ENCODE peak calls at places on chromosomes 6 and 20, in five cellular contexts. I is hepatocyte, U is endothelial cell of umbilical vein, Y is psoas muscle, Q is colonic mucosa. N is an unnamed sample.

GRCh38 chr6:153024401-153025017 is 22.0 kb upstream of the MTRF1L start:
- DNase-seq in I (peak; percentile 78), U (peak; percentile 77), Y (no peak), Q (peak; percentile 42), N (peak; percentile 56)

GRCh38 chr6:37822851-37823682 is 3.5 kb downstream of the ZFAND3 start:
- DNase-seq in I (peak; percentile 68), U (peak; percentile 68), Y (no peak), Q (peak; percentile 96), N (no peak)

GRCh38 chr20:58524814-58525213 is 9.6 kb upstream of the APCDD1L start:
- DNase-seq in I (no peak), U (no peak), Y (no peak), Q (no peak), N (peak; percentile 85)

GRCh38 chr6:105594272-105594671 is 191.4 kb upstream of the PREP start:
- DNase-seq in I (no peak), U (no peak), Y (no peak), Q (no peak), N (no peak)

GRCh38 chr6:108408453-108408852 is 113.6 kb downstream of the AFG1L start:
- DNase-seq in I (peak; percentile 43), U (no peak), Y (no peak), Q (no peak), N (peak; percentile 38)

GRCh38 chr6:150767585-150768164 is 97.8 kb upstream of the MTHFD1L start:
- DNase-seq in I (peak; percentile 18), U (peak; percentile 90), Y (no peak), Q (no peak), N (no peak)

GRCh38 chr6:84582997-84583396 is 181.4 kb downstream of the TBX18 start:
- DNase-seq in I (no peak), U (no peak), Y (no peak), Q (no peak), N (peak; percentile 10)

GRCh38 chr20:62409935-62410741 is 3.1 kb upstream of the CABLES2 start:
- DNase-seq in I (peak; percentile 74), U (peak; percentile 28), Y (peak; percentile 61), Q (peak; percentile 81), N (no peak)

GRCh38 chr6:168619560-168620314 is 178.8 kb downstream of the SMOC2 start:
- DNase-seq in I (no peak), U (no peak), Y (no peak), Q (no peak), N (no peak)

GRCh38 chr20:4854502-4854901 is 132.8 kb downstream of the PRND start:
- DNase-seq in I (no peak), U (no peak), Y (no peak), Q (no peak), N (no peak)

GRCh38 chr6:159865226-159865920 is 25.4 kb upstream of the MAS1 start:
- DNase-seq in I (no peak), U (no peak), Y (no peak), Q (no peak), N (no peak)

GRCh38 chr6:76438768-76439167 is 366.3 kb upstream of the IMPG1 start:
- DNase-seq in I (no peak), U (no peak), Y (no peak), Q (no peak), N (no peak)

GRCh38 chr6:82869493-82869892 is 196.1 kb downstream of the UBE3D start:
- DNase-seq in I (no peak), U (no peak), Y (no peak), Q (no peak), N (no peak)

GRCh38 chr6:32117461-32117860 is 8.3 kb upstream of the TNXB start:
- DNase-seq in I (no peak), U (no peak), Y (no peak), Q (no peak), N (no peak)

GRCh38 chr20:6674831-6675230 is 92.7 kb upstream of the BMP2 start:
- DNase-seq in I (no peak), U (no peak), Y (no peak), Q (no peak), N (no peak)

GRCh38 chr20:37562695-37563480 is 35.2 kb upstream of the BLCAP start:
- DNase-seq in I (no peak), U (no peak), Y (no peak), Q (no peak), N (no peak)

GRCh38 chr6:35094183-35094582 is 47.0 kb downstream of the TCP11 start:
- DNase-seq in I (no peak), U (no peak), Y (no peak), Q (peak; percentile 14), N (no peak)

GRCh38 chr20:9617940-9618339 is 103.5 kb downstream of the LAMP5 start:
- DNase-seq in I (peak; percentile 74), U (no peak), Y (no peak), Q (no peak), N (peak; percentile 22)

GRCh38 chr6:30690403-30691207 is at the start of gene NRM:
- DNase-seq in I (peak; percentile 96), U (peak; percentile 87), Y (peak; percentile 94), Q (peak; percentile 91), N (peak; percentile 87)

GRCh38 chr6:112029045-112029822 is 24.7 kb upstream of the CCN6 start:
- DNase-seq in I (peak; percentile 58), U (peak; percentile 77), Y (peak; percentile 64), Q (peak; percentile 68), N (peak; percentile 74)

GRCh38 chr20:50434653-50435396 is 75.4 kb upstream of the PTPN1 start:
- DNase-seq in I (no peak), U (no peak), Y (no peak), Q (no peak), N (peak; percentile 86)

GRCh38 chr6:131615275-131615674 is 12.8 kb downstream of the MED23 start:
- DNase-seq in I (no peak), U (no peak), Y (no peak), Q (no peak), N (no peak)

GRCh38 chr20:17806739-17807441 is 107.1 kb downstream of the BANF2 start:
- DNase-seq in I (peak; percentile 72), U (peak; percentile 48), Y (peak; percentile 82), Q (peak; percentile 46), N (peak; percentile 78)

GRCh38 chr20:62929051-62929538 is 2.8 kb upstream of the DIDO1 start:
- DNase-seq in I (peak; percentile 83), U (peak; percentile 54), Y (peak; percentile 76), Q (peak; percentile 86), N (peak; percentile 58)

GRCh38 chr6:21738180-21739094 is 144.9 kb downstream of the SOX4 start:
- DNase-seq in I (no peak), U (no peak), Y (no peak), Q (peak; percentile 36), N (peak; percentile 44)

GRCh38 chr20:45445805-45446562 is 23.6 kb upstream of the WFDC2 start:
- DNase-seq in I (no peak), U (no peak), Y (no peak), Q (peak; percentile 56), N (no peak)

GRCh38 chr20:3681352-3681930 is 369 bp downstream of the ADAM33 start:
- DNase-seq in I (no peak), U (no peak), Y (no peak), Q (no peak), N (no peak)
- H3K27ac ChIP-seq in I (peak overlapping the region; percentile 46), U (no peak overlapping the region), Y (peak overlapping the region; percentile 41), Q (peak overlapping the region; percentile 53), N (no peak overlapping the region)

GRCh38 chr6:72783667-72784066 is 161.8 kb downstream of the KCNQ5 start:
- DNase-seq in I (no peak), U (no peak), Y (no peak), Q (no peak), N (peak; percentile 73)

GRCh38 chr6:72787521-72788031 is 165.7 kb downstream of the KCNQ5 start:
- DNase-seq in I (peak; percentile 33), U (peak; percentile 13), Y (peak; percentile 55), Q (no peak), N (peak; percentile 78)

GRCh38 chr6:72783035-72783434 is 161.2 kb downstream of the KCNQ5 start:
- DNase-seq in I (no peak), U (no peak), Y (no peak), Q (no peak), N (no peak)

GRCh38 chr6:72784071-72784470 is 162.2 kb downstream of the KCNQ5 start:
- DNase-seq in I (no peak), U (no peak), Y (no peak), Q (no peak), N (peak; percentile 42)

DNA sequence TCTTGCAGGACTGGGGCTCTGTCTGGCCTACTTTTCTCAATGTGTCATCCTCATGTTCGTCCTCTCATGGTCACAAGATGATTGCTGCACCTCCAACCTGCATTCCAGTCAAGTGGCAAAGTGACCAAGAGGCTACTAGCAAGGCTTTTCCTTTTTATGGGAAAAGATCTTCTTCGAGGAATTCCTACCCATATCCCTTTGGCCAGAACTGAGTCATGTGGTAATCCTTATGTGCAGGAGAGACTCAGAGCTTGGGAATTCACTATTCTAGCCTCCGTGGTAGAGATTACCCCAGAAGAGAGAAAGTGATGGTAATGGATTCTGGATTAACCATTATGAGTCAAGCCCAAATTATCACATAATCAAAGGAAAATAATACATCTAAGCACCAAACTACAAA is 162.7 kb downstream of the KCNQ5 start:
- DNase-seq in I (no peak), U (no peak), Y (no peak), Q (no peak), N (peak; percentile 65)
- H3K27ac ChIP-seq in I (no peak overlapping the region), U (no peak overlapping the region), Y (peak overlapping the region; percentile 2), Q (no peak overlapping the region), N (no peak overlapping the region)

DNA sequence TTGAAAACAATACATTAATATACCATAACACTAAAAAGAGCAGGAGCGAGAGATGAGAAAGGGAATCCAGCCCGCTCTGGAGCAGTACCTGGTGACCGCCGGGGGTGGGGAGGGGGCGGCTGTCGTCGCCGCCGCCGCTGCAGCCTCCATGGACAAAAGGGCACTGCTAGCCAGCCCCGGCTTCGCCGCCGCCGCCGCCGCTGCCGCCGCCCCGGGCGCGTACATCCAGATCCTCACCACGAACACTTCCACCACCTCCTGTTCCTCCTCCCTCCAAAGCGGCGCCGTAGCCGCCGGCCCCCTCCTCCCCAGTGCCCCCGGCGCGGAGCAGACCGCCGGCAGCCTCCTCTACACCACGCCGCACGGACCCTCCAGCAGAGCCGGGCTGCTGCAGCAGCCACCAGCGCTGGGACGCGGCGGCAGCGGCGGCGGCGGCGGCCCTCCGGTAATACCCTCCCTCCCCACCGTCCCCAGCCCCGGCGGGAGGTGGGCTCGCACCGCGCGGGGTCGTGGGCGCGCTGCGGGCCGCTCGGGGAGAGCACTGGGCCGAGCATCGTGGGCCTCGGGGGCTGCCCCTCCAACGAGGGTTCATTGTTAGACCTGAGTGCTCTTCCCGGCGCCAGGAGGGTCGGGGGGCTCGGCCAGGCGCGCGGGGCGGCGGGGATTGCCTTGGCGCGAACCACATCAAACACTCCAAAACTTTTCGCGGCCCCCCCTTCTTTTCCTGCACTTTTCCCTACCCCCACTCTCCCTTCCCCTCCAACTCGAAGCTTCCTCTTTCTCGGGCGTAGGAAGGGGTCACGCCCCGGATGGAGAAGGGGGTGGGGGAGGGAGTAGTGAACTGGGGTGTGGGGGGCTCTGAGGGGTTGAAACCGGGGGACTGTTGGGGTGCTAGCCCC is 751 bp downstream of the E2F3 start:
- DNase-seq in I (peak; percentile 63), U (peak; percentile 42), Y (peak; percentile 65), Q (peak; percentile 73), N (no peak)
- H3K27ac ChIP-seq in I (peak overlapping the region; percentile 99), U (peak overlapping the region; percentile 56), Y (peak overlapping the region; percentile 87), Q (peak overlapping the region; percentile 83), N (peak overlapping the region; percentile 84)

DNA sequence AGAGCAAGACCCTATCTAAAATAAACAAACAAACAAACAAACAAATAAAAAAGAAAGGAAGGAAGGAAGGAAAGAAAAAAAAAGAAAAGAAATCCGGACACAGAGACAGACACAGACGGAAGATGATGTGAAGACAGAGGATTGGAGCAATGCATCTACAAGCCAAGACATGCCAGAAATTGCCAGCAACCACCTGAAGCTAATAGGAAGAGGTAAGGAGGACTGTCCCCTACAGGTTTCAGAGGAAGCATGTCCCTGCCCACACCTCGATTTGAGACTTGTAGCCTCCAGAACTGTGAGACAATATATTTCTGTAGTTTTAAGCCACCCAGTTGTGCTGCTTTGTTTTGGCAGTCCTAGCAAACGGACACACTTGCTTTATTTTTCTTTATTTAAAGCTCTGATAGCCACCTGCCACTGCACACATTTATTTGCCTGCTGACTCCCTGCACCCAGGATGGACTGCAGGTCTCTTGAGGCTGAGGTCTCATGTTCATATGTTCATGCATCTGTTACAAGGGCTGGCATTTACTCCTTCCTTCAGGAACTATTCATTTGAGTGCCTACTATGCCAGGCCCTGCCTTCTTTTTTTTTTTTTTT is 20.7 kb upstream of the ZMYND8 start:
- DNase-seq in I (no peak), U (no peak), Y (no peak), Q (no peak), N (no peak)
- H3K27ac ChIP-seq in I (no peak overlapping the region), U (no peak overlapping the region), Y (no peak overlapping the region), Q (no peak overlapping the region), N (no peak overlapping the region)

N was measured in IMR-90.